ENCODE peak calls at places on chromosome 20, in nine cellular contexts. One of them, this sample, is unnamed. For H3K4me1, the result is how much of the 10 kb centered on the place peaks cover.

GRCh38 chr20:13995841-13996240 is 525 bp downstream of the MACROD2 start:
- DNase-seq in IMR-90: no peak
- DNase-seq in endothelial cell of umbilical vein: peak
- DNase-seq in transverse colon: peak
- DNase-seq in upper lobe of left lung: peak
- DNase-seq in vagina: no peak
- DNase-seq in ovary: peak
- DNase-seq in HCT116: no peak
- DNase-seq in A549: peak
- DNase-seq in this sample: peak

GRCh38 chr20:13348301-13349239 is 127.5 kb downstream of the ISM1 start:
- DNase-seq in IMR-90: peak
- DNase-seq in endothelial cell of umbilical vein: no peak
- DNase-seq in transverse colon: no peak
- DNase-seq in upper lobe of left lung: no peak
- DNase-seq in vagina: no peak
- DNase-seq in ovary: no peak
- DNase-seq in HCT116: no peak
- DNase-seq in A549: no peak
- DNase-seq in this sample: no peak

GRCh38 chr20:43983359-43983758 is 68.7 kb downstream of the TOX2 start:
- DNase-seq in IMR-90: no peak
- DNase-seq in endothelial cell of umbilical vein: no peak
- DNase-seq in transverse colon: peak
- DNase-seq in upper lobe of left lung: no peak
- DNase-seq in vagina: no peak
- DNase-seq in ovary: no peak
- DNase-seq in HCT116: no peak
- DNase-seq in A549: no peak
- DNase-seq in this sample: peak

GRCh38 chr20:36236786-36237121 is 476 bp downstream of the AAR2 start:
- DNase-seq in IMR-90: no peak
- DNase-seq in endothelial cell of umbilical vein: no peak
- DNase-seq in transverse colon: no peak
- DNase-seq in upper lobe of left lung: no peak
- DNase-seq in vagina: no peak
- DNase-seq in ovary: no peak
- DNase-seq in HCT116: no peak
- DNase-seq in A549: no peak
- DNase-seq in this sample: no peak

GRCh38 chr20:41178495-41178894 is 41.2 kb downstream of the PLCG1 start:
- DNase-seq in IMR-90: no peak
- DNase-seq in endothelial cell of umbilical vein: no peak
- DNase-seq in transverse colon: no peak
- DNase-seq in upper lobe of left lung: no peak
- DNase-seq in vagina: no peak
- DNase-seq in ovary: no peak
- DNase-seq in HCT116: no peak
- DNase-seq in A549: no peak
- DNase-seq in this sample: no peak

GRCh38 chr20:22974354-22974753 is 60.8 kb upstream of the SSTR4 start:
- DNase-seq in IMR-90: no peak
- DNase-seq in endothelial cell of umbilical vein: peak
- DNase-seq in transverse colon: peak
- DNase-seq in upper lobe of left lung: no peak
- DNase-seq in vagina: no peak
- DNase-seq in ovary: no peak
- DNase-seq in HCT116: peak
- DNase-seq in A549: no peak
- DNase-seq in this sample: no peak

GRCh38 chr20:40442181-40442963 is 246.7 kb downstream of the MAFB start:
- DNase-seq in IMR-90: no peak
- DNase-seq in endothelial cell of umbilical vein: no peak
- DNase-seq in transverse colon: no peak
- DNase-seq in upper lobe of left lung: no peak
- DNase-seq in vagina: peak
- DNase-seq in ovary: no peak
- DNase-seq in HCT116: no peak
- DNase-seq in A549: peak
- DNase-seq in this sample: no peak

GRCh38 chr20:37378785-37379598 is 33.1 kb downstream of the SRC start:
- DNase-seq in IMR-90: peak
- DNase-seq in endothelial cell of umbilical vein: peak
- DNase-seq in transverse colon: no peak
- DNase-seq in upper lobe of left lung: no peak
- DNase-seq in vagina: no peak
- DNase-seq in ovary: peak
- DNase-seq in HCT116: peak
- DNase-seq in A549: peak
- DNase-seq in this sample: no peak

GRCh38 chr20:2314759-2315439 is 19.1 kb downstream of the TGM3 start:
- DNase-seq in IMR-90: peak
- DNase-seq in endothelial cell of umbilical vein: no peak
- DNase-seq in transverse colon: no peak
- DNase-seq in upper lobe of left lung: no peak
- DNase-seq in vagina: no peak
- DNase-seq in ovary: no peak
- DNase-seq in HCT116: peak
- DNase-seq in A549: no peak
- DNase-seq in this sample: peak

GRCh38 chr20:10647909-10648308 is 25.9 kb downstream of the JAG1 start:
- DNase-seq in IMR-90: no peak
- DNase-seq in endothelial cell of umbilical vein: no peak
- DNase-seq in transverse colon: peak
- DNase-seq in upper lobe of left lung: no peak
- DNase-seq in vagina: no peak
- DNase-seq in ovary: no peak
- DNase-seq in HCT116: no peak
- DNase-seq in A549: no peak
- DNase-seq in this sample: no peak

GRCh38 chr20:41318271-41318649 is 729 bp upstream of the ZHX3 start:
- DNase-seq in IMR-90: no peak
- DNase-seq in endothelial cell of umbilical vein: no peak
- DNase-seq in transverse colon: no peak
- DNase-seq in upper lobe of left lung: no peak
- DNase-seq in vagina: peak
- DNase-seq in ovary: no peak
- DNase-seq in HCT116: no peak
- DNase-seq in A549: no peak
- DNase-seq in this sample: no peak

GRCh38 chr20:38559764-38560163 is 21.2 kb upstream of the ADIG start:
- DNase-seq in IMR-90: peak
- DNase-seq in endothelial cell of umbilical vein: no peak
- DNase-seq in transverse colon: no peak
- DNase-seq in upper lobe of left lung: no peak
- DNase-seq in vagina: no peak
- DNase-seq in ovary: no peak
- DNase-seq in HCT116: no peak
- DNase-seq in A549: no peak
- DNase-seq in this sample: no peak

GRCh38 chr20:7937328-7937727 is 2.9 kb downstream of the HAO1 start:
- DNase-seq in IMR-90: no peak
- DNase-seq in endothelial cell of umbilical vein: no peak
- DNase-seq in transverse colon: no peak
- DNase-seq in upper lobe of left lung: no peak
- DNase-seq in vagina: no peak
- DNase-seq in ovary: no peak
- DNase-seq in HCT116: no peak
- DNase-seq in A549: no peak
- DNase-seq in this sample: no peak

GRCh38 chr20:7939663-7940062 is 595 bp downstream of the HAO1 start:
- DNase-seq in IMR-90: no peak
- DNase-seq in endothelial cell of umbilical vein: peak
- DNase-seq in transverse colon: no peak
- DNase-seq in upper lobe of left lung: no peak
- DNase-seq in vagina: no peak
- DNase-seq in ovary: no peak
- DNase-seq in HCT116: no peak
- DNase-seq in A549: no peak
- DNase-seq in this sample: no peak

GRCh38 chr20:7936735-7937078 is 3.6 kb downstream of the HAO1 start:
- DNase-seq in IMR-90: no peak
- DNase-seq in endothelial cell of umbilical vein: no peak
- DNase-seq in transverse colon: no peak
- DNase-seq in upper lobe of left lung: no peak
- DNase-seq in vagina: no peak
- DNase-seq in ovary: no peak
- DNase-seq in HCT116: no peak
- DNase-seq in A549: no peak
- DNase-seq in this sample: no peak

GRCh38 chr20:7940341-7940740 is at the start of gene HAO1:
- DNase-seq in IMR-90: no peak
- DNase-seq in endothelial cell of umbilical vein: no peak
- DNase-seq in transverse colon: no peak
- DNase-seq in upper lobe of left lung: no peak
- DNase-seq in vagina: no peak
- DNase-seq in ovary: no peak
- DNase-seq in HCT116: no peak
- DNase-seq in A549: no peak
- DNase-seq in this sample: no peak

DNA sequence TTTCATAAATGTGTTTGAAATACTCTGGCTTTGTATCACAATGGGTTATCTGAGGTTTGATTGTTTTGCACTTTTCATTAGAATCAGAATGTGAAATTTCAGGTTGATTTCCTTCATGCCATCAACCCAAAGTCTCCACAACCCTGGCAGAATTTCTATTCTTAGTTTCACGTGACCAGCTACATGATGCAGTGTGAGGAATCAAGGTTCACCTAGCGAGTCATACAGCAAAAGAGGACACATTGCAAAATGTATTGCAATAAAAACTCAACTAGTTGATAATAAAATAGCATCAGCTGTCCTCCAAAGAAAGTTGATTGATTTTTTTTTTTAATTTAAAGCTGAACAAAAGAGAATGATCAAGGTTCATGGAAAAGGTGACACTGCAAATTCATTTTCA is 2.2 kb downstream of the HAO1 start:
- DNase-seq in IMR-90: no peak
- DNase-seq in endothelial cell of umbilical vein: no peak
- DNase-seq in transverse colon: no peak
- DNase-seq in upper lobe of left lung: no peak
- DNase-seq in vagina: no peak
- DNase-seq in ovary: no peak
- DNase-seq in HCT116: no peak
- DNase-seq in A549: no peak
- DNase-seq in this sample: no peak
- TF ChIP-seq POLR2A in IMR-90: no peak
- TF ChIP-seq POLR2A in endothelial cell of umbilical vein: no peak
- TF ChIP-seq POLR2A in transverse colon: no peak
- TF ChIP-seq POLR2A in upper lobe of left lung: no peak
- TF ChIP-seq POLR2A in vagina: no peak
- TF ChIP-seq POLR2A in ovary: no peak
- TF ChIP-seq POLR2A in HCT116: no peak
- TF ChIP-seq POLR2A in A549: no peak
- TF ChIP-seq POLR2A in this sample: no peak

GRCh38 chr20:4165984-4166725 is 150.8 kb upstream of the RNF24 start:
- DNase-seq in IMR-90: no peak
- DNase-seq in endothelial cell of umbilical vein: no peak
- DNase-seq in transverse colon: no peak
- DNase-seq in upper lobe of left lung: no peak
- DNase-seq in vagina: no peak
- DNase-seq in ovary: no peak
- DNase-seq in HCT116: no peak
- DNase-seq in A549: no peak
- DNase-seq in this sample: no peak

GRCh38 chr20:4166726-4167035 is 151.3 kb upstream of the RNF24 start:
- DNase-seq in IMR-90: no peak
- DNase-seq in endothelial cell of umbilical vein: no peak
- DNase-seq in transverse colon: no peak
- DNase-seq in upper lobe of left lung: no peak
- DNase-seq in vagina: no peak
- DNase-seq in ovary: no peak
- DNase-seq in HCT116: no peak
- DNase-seq in A549: no peak
- DNase-seq in this sample: no peak

GRCh38 chr20:4162766-4163165 is 147.4 kb upstream of the RNF24 start:
- DNase-seq in IMR-90: no peak
- DNase-seq in endothelial cell of umbilical vein: no peak
- DNase-seq in transverse colon: no peak
- DNase-seq in upper lobe of left lung: no peak
- DNase-seq in vagina: no peak
- DNase-seq in ovary: no peak
- DNase-seq in HCT116: no peak
- DNase-seq in A549: no peak
- DNase-seq in this sample: no peak

GRCh38 chr20:4161447-4162251 is 146.3 kb upstream of the RNF24 start:
- DNase-seq in IMR-90: no peak
- DNase-seq in endothelial cell of umbilical vein: no peak
- DNase-seq in transverse colon: peak
- DNase-seq in upper lobe of left lung: peak
- DNase-seq in vagina: no peak
- DNase-seq in ovary: no peak
- DNase-seq in HCT116: no peak
- DNase-seq in A549: no peak
- DNase-seq in this sample: no peak

GRCh38 chr20:4164246-4164645 is 148.9 kb upstream of the RNF24 start:
- DNase-seq in IMR-90: no peak
- DNase-seq in endothelial cell of umbilical vein: no peak
- DNase-seq in transverse colon: no peak
- DNase-seq in upper lobe of left lung: no peak
- DNase-seq in vagina: no peak
- DNase-seq in ovary: no peak
- DNase-seq in HCT116: no peak
- DNase-seq in A549: no peak
- DNase-seq in this sample: no peak
- H3K4me1 ChIP-seq in IMR-90: under half
- H3K4me1 ChIP-seq in endothelial cell of umbilical vein: under half
- H3K4me1 ChIP-seq in transverse colon: under half
- H3K4me1 ChIP-seq in upper lobe of left lung: under half
- H3K4me1 ChIP-seq in vagina: under half
- H3K4me1 ChIP-seq in ovary: under half
- H3K4me1 ChIP-seq in HCT116: under half
- H3K4me1 ChIP-seq in A549: half or more
- H3K4me1 ChIP-seq in this sample: under half

DNA sequence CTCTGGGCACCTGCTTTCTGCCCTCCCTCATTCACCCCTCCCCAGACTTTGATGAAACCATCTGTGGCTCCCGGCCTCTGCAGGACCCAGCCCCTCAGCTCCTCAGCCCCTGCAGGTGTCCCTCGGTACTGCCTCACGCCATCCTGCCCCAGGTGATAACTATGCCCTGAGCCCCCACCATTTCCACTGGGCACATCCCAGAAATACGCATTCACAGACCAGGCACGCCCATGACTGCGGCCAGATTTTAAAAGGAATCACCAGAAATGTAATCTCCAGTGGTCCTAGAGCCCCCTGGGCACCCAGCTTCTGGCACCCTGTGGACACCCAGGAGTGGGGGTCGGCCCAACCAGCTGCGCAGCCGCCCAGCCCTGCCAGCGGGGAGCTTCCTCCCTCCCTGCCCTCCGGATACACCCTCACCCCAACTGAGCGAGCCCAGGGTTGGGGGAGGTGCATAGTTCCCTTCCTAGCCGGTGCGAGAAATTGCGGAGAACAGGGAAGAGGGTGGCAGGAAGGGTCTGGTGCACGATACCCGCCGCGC is 585 bp upstream of the NTSR1 start:
- DNase-seq in IMR-90: no peak
- DNase-seq in endothelial cell of umbilical vein: no peak
- DNase-seq in transverse colon: no peak
- DNase-seq in upper lobe of left lung: peak
- DNase-seq in vagina: no peak
- DNase-seq in ovary: no peak
- DNase-seq in HCT116: peak
- DNase-seq in A549: peak
- DNase-seq in this sample: no peak
- H3K4me3 ChIP-seq in IMR-90: no peak
- H3K4me3 ChIP-seq in endothelial cell of umbilical vein: no peak
- H3K4me3 ChIP-seq in transverse colon: no peak
- H3K4me3 ChIP-seq in upper lobe of left lung: no peak
- H3K4me3 ChIP-seq in vagina: no peak
- H3K4me3 ChIP-seq in ovary: no peak
- H3K4me3 ChIP-seq in HCT116: peak
- H3K4me3 ChIP-seq in A549: peak
- H3K4me3 ChIP-seq in this sample: no peak

GRCh38 chr20:20712004-20712473 is 405 bp downstream of the RALGAPA2 start:
- DNase-seq in IMR-90: no peak
- DNase-seq in endothelial cell of umbilical vein: peak
- DNase-seq in transverse colon: peak
- DNase-seq in upper lobe of left lung: no peak
- DNase-seq in vagina: peak
- DNase-seq in ovary: no peak
- DNase-seq in HCT116: no peak
- DNase-seq in A549: no peak
- DNase-seq in this sample: no peak
- TF ChIP-seq POLR2A in IMR-90: no peak
- TF ChIP-seq POLR2A in endothelial cell of umbilical vein: no peak
- TF ChIP-seq POLR2A in transverse colon: peak
- TF ChIP-seq POLR2A in upper lobe of left lung: no peak
- TF ChIP-seq POLR2A in vagina: no peak
- TF ChIP-seq POLR2A in ovary: no peak
- TF ChIP-seq POLR2A in HCT116: no peak
- TF ChIP-seq POLR2A in A549: no peak
- TF ChIP-seq POLR2A in this sample: no peak